ENCODE peak calls at places on chromosomes 4 and X, in nine cellular contexts. G is GM04503; Z is stomach; V is ELF-1; X is activated gamma-delta T cell treated with anti-CD3 and anti-CD28 coated beads, Interleukin-2, amount 50 U/mL, for 16 hours; B is DMS153; D is neural progenitor cell; H is fibroblast of the aortic adventitia; K is cardiac muscle cell. A is an unnamed sample.

GRCh38 chr4:41678086-41678485 is 70.4 kb downstream of the PHOX2B start:
- DNase-seq in H (peak), X (no peak), K (no peak), G (no peak), Z (no peak), D (no peak), B (no peak), V (no peak), A (no peak)

GRCh38 chrX:11558972-11559371 is 106.7 kb downstream of the ARHGAP6 start:
- DNase-seq in D (peak), V (peak), G (no peak), X (peak), H (no peak), Z (peak), K (no peak), B (no peak), A (peak)

GRCh38 chr4:145885666-145886065 is 53.0 kb downstream of the ZNF827 start:
- DNase-seq in B (no peak), H (no peak), D (no peak), G (no peak), V (no peak), K (no peak), X (no peak), Z (no peak), A (no peak)

GRCh38 chr4:48841045-48841827 is 10.3 kb downstream of the OCIAD1 start:
- DNase-seq in K (no peak), B (no peak), V (no peak), D (no peak), X (no peak), G (no peak), H (no peak), Z (no peak), A (no peak)

GRCh38 chrX:489805-490204 is 103.1 kb upstream of the PPP2R3B start:
- DNase-seq in Z (no peak), B (no peak), V (no peak), X (no peak), K (no peak), D (no peak), H (no peak), G (no peak), A (no peak)

GRCh38 chrX:21656587-21657317 is 1.4 kb downstream of the KLHL34 start:
- DNase-seq in H (no peak), B (no peak), X (no peak), G (no peak), Z (no peak), D (no peak), K (no peak), V (no peak), A (peak)

GRCh38 chr4:16289872-16290554 is 63.7 kb upstream of the TAPT1 start:
- DNase-seq in K (peak), H (peak), V (no peak), G (no peak), B (no peak), Z (no peak), X (no peak), D (peak), A (peak)

GRCh38 chr4:6598127-6598526 is 23.1 kb downstream of the MAN2B2 start:
- DNase-seq in X (no peak), K (no peak), B (no peak), Z (no peak), D (no peak), H (no peak), G (no peak), V (no peak), A (no peak)

A was measured in GM23338.